ENCODE peak calls at places on chromosomes 3 and 15, in nine cellular contexts. M is adipocyte, N is foreskin fibroblast, Y is left ventricle myocardium inferior, S is MG63, W is heart left ventricle, D is MM.1S, I is H7, V is mammary epithelial cell. Q is an unnamed sample.

GRCh38 chr3:193701896-193702644 is 109.1 kb downstream of the OPA1 start:
- DNase-seq in D (no peak), M (peak), N (no peak), Y (no peak), W (no peak), S (no peak), I (no peak), V (peak), Q (peak)

GRCh38 chr15:51094606-51095569 is at the start of gene TNFAIP8L3:
- DNase-seq in S (peak), I (peak), W (peak), N (peak), Y (peak), D (no peak), M (peak), V (peak), Q (no peak)

GRCh38 chr15:67613708-67614107 is 71.2 kb downstream of the MAP2K5 start:
- DNase-seq in W (no peak), D (no peak), Y (no peak), I (peak), V (no peak), N (no peak), S (no peak), M (no peak), Q (no peak)

GRCh38 chr15:48842501-48842900 is 31.6 kb upstream of the CEP152 start:
- DNase-seq in W (no peak), D (no peak), S (no peak), I (no peak), N (no peak), Y (no peak), V (no peak), M (no peak), Q (no peak)

GRCh38 chr3:73926360-73927202 is 301.8 kb upstream of the PDZRN3 start:
- DNase-seq in M (no peak), N (no peak), S (no peak), Y (no peak), V (no peak), D (no peak), I (peak), W (no peak), Q (no peak)

GRCh38 chr15:72206677-72207000 is 9.1 kb upstream of the GRAMD2A start:
- DNase-seq in S (no peak), V (no peak), N (no peak), M (no peak), Y (no peak), D (no peak), I (no peak), W (no peak), Q (no peak)

GRCh38 chr3:35659808-35660207 is 20.5 kb downstream of the ARPP21 start:
- DNase-seq in M (no peak), W (no peak), N (no peak), S (no peak), D (peak), V (peak), Y (no peak), I (no peak), Q (no peak)

GRCh38 chr3:125668804-125669203 is 73.5 kb upstream of the OSBPL11 start:
- DNase-seq in Y (no peak), S (no peak), W (no peak), V (no peak), M (peak), N (no peak), D (no peak), I (no peak), Q (no peak)

GRCh38 chr3:81823882-81824395 is 62.5 kb upstream of the GBE1 start:
- DNase-seq in S (no peak), V (no peak), N (no peak), W (no peak), M (peak), D (peak), I (no peak), Y (no peak), Q (no peak)

GRCh38 chr3:119346076-119346496 is 51.9 kb downstream of the ARHGAP31 start:
- DNase-seq in M (peak), V (no peak), Y (no peak), S (no peak), N (no peak), I (no peak), W (no peak), D (no peak), Q (no peak)

GRCh38 chr15:34301058-34301457 is 36.5 kb downstream of the SLC12A6 start:
- DNase-seq in I (no peak), S (no peak), D (no peak), W (no peak), M (no peak), N (no peak), V (peak), Y (no peak), Q (no peak)

GRCh38 chr3:46929324-46929723 is 47.2 kb downstream of the CCDC12 start:
- DNase-seq in S (no peak), M (no peak), I (no peak), D (no peak), W (peak), Y (peak), V (no peak), N (no peak), Q (no peak)

GRCh38 chr3:142279965-142280590 is 54.7 kb upstream of the GK5 start:
- DNase-seq in V (peak), M (peak), S (peak), I (peak), D (peak), W (peak), Y (no peak), N (peak), Q (peak)

GRCh38 chr3:43794776-43795175 is 104.0 kb downstream of the ABHD5 start:
- DNase-seq in Y (no peak), W (no peak), S (peak), D (no peak), I (no peak), V (peak), N (peak), M (peak), Q (no peak)

GRCh38 chr3:151316267-151316991 is at the start of gene GPR87:
- DNase-seq in M (no peak), I (no peak), Y (no peak), D (no peak), V (peak), W (no peak), S (peak), N (no peak), Q (no peak)

GRCh38 chr3:56469141-56469540 is 874 bp upstream of the ERC2 start:
- DNase-seq in Y (no peak), D (no peak), M (no peak), S (no peak), W (no peak), I (no peak), V (no peak), N (no peak), Q (no peak)
- H3K4me3 ChIP-seq in Y (no peak), D (no peak), M (no peak), S (no peak), W (no peak), I (no peak), V (no peak), N (no peak), Q (no peak)

GRCh38 chr3:15795563-15796308 is 2.0 kb downstream of the ANKRD28 start:
- DNase-seq in W (no peak), N (no peak), I (no peak), D (peak), Y (no peak), V (peak), M (peak), S (no peak), Q (no peak)
- H3K4me3 ChIP-seq in W (no peak), N (peak), I (no peak), D (peak), Y (peak), V (peak), M (peak), S (peak), Q (peak)

DNA sequence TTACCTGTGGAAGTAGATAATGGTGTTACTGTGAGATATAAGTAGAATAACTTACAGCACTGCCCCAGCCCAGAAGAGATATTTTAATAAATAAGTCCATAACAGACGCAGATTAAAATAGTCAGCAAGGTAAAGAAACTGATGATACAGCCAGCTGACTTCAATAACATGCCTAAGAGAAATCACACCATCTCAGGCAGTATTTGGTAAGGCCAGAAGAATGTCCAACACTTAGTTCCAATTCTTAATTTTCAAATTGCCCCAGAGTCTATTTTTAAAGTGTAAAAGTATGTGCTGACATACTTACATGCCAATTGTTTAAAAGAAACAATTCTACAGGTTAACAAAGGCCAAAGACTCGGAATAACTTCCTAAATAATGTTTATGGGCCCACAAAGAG is 1.6 kb downstream of the GNB4 start:
- DNase-seq in W (no peak), M (peak), V (no peak), Y (no peak), I (no peak), S (no peak), D (no peak), N (no peak), Q (no peak)
- H3K4me3 ChIP-seq in W (peak), M (peak), V (peak), Y (peak), I (no peak), S (peak), D (peak), N (peak), Q (no peak)

GRCh38 chr15:100920516-100921135 is 1.5 kb downstream of the LRRK1 start:
- DNase-seq in S (no peak), M (no peak), N (no peak), D (no peak), V (no peak), W (no peak), I (no peak), Y (no peak), Q (peak)
- H3K4me3 ChIP-seq in S (peak), M (peak), N (peak), D (peak), V (peak), W (no peak), I (no peak), Y (peak), Q (peak)

DNA sequence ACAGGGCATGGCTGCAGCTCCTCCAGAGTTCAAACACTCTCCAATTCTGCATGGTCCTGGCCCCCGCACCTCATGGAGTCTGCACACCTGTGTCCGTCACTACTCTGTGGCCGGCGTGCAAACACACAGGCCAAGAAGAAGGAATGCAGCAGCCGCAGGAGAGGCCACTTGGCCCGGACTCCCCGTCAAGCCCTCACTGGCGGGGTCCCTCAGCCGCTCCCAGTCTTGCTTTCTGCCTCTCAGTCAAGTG is 16.3 kb downstream of the TNK2 start:
- DNase-seq in W (no peak), V (no peak), I (no peak), M (no peak), S (no peak), Y (no peak), D (no peak), N (no peak), Q (no peak)
- H3K4me3 ChIP-seq in W (no peak), V (peak), I (no peak), M (peak), S (no peak), Y (peak), D (no peak), N (peak), Q (no peak)

DNA sequence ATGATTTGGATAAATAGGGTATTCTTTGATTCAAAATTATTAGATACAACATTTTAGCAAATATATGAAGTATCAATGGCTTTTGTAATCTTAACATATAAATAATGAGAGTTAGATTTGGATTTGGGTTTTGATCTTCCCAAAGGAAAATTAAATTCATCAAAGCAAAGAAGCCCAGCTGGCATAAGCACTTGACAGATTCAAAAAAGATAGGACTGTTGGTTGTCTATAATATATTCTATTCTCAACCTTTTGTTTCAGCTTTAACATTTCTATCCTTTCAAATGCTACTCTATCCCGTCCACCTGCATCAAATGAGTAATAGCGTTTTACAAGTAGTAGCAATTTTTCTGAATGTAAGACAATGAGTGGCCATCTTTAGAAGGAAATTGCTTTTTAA is 277.9 kb downstream of the UBE2E2 start:
- DNase-seq in W (no peak), S (no peak), M (no peak), V (no peak), Y (no peak), D (no peak), N (no peak), I (no peak), Q (no peak)
- H3K4me3 ChIP-seq in W (no peak), S (no peak), M (no peak), V (no peak), Y (no peak), D (no peak), N (no peak), I (no peak), Q (no peak)

DNA sequence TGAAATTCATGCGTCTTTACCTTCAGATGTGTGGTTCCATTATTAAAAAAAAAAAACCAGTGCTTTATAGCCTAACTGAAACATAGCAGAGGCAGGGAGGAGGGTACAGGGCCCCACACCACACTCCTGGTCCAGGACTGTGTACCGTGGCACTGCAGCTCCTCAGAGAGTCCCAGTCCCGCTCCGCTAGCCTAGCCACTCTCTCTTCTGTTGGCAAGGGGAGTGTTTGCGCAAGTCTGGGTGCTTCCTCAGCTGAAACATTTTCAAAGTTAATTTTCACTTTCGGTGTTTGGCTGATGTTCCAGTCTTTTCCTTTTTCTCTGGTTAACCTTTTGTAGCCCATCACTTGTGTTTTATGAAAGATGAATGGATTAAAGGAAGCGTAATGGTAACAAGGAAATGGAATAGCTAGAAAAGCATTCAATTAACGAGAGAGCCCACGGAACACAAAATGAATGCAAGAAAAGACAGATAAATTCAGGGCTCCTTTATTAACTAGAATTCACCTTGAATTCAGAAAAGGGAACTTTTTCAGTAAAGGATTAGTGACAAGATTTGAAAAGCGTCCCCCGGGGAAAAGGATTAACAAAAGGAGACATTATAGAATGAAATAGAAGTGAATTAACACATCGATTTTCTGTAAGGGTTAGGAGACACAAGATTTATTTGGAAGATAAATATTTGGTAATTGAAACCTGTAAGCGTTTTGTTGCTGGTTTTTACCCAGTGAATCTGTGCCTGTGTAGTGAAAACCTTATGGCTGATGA is 177.0 kb downstream of the CACNA2D3 start:
- DNase-seq in V (no peak), M (no peak), S (no peak), W (no peak), N (no peak), I (no peak), Y (no peak), D (no peak), Q (no peak)
- H3K4me3 ChIP-seq in V (no peak), M (no peak), S (no peak), W (no peak), N (no peak), I (no peak), Y (no peak), D (no peak), Q (no peak)

Q was measured in GM06990.